ENCODE peak calls at places on chromosomes 12 and 14, in six cellular contexts. L is transverse colon, M is ovary, T is sigmoid colon, I is suprapubic skin, R is upper lobe of left lung. C is an unnamed sample. For H3K4me1, the result is how much of the 10 kb centered on the place peaks cover.

GRCh38 chr14:71471604-71472003 is 460.6 kb upstream of the RGS6 start:
- DNase-seq in L (no peak), M (no peak), T (no peak), I (no peak), R (no peak), C (no peak)

GRCh38 chr12:51368640-51369517 is 22.3 kb downstream of the GALNT6 start:
- DNase-seq in L (peak), M (no peak), T (no peak), I (no peak), R (no peak), C (peak)

GRCh38 chr12:109910969-109911348 is 10.9 kb downstream of the TCHP start:
- DNase-seq in L (no peak), M (no peak), T (no peak), I (no peak), R (peak), C (no peak)

GRCh38 chr14:101196795-101197590 is 293.5 kb upstream of the RTL1 start:
- DNase-seq in L (no peak), M (no peak), T (peak), I (peak), R (no peak), C (peak)

GRCh38 chr14:103716091-103716801 is 636 bp downstream of the ZFYVE21 start:
- DNase-seq in L (peak), M (peak), T (no peak), I (no peak), R (peak), C (no peak)

GRCh38 chr14:99621948-99622347 is 17.9 kb upstream of the CCDC85C start:
- DNase-seq in L (no peak), M (no peak), T (no peak), I (no peak), R (no peak), C (no peak)

GRCh38 chr12:21330682-21331253 is 3.9 kb downstream of the SLCO1A2 start:
- DNase-seq in L (no peak), M (no peak), T (no peak), I (no peak), R (no peak), C (no peak)

GRCh38 chr12:64682572-64683277 is 72.4 kb downstream of the RASSF3 start:
- DNase-seq in L (peak), M (peak), T (peak), I (no peak), R (no peak), C (no peak)

GRCh38 chr14:98953544-98954346 is 318.3 kb downstream of the BCL11B start:
- DNase-seq in L (peak), M (no peak), T (peak), I (peak), R (no peak), C (peak)

GRCh38 chr14:94322648-94323570 is at the start of gene SERPINA6:
- DNase-seq in L (no peak), M (no peak), T (no peak), I (no peak), R (peak), C (no peak)

GRCh38 chr12:89709994-89710872 is 1.6 kb upstream of the ATP2B1 start:
- DNase-seq in L (peak), M (peak), T (peak), I (peak), R (no peak), C (peak)

GRCh38 chr14:21408152-21408551 is 24.3 kb upstream of the SUPT16H start:
- DNase-seq in L (no peak), M (no peak), T (no peak), I (no peak), R (no peak), C (no peak)

GRCh38 chr14:20612403-20612802 is 21.2 kb upstream of the RNASE12 start:
- DNase-seq in L (no peak), M (no peak), T (no peak), I (no peak), R (no peak), C (no peak)

GRCh38 chr12:132356686-132357622 is 27.6 kb upstream of the GALNT9 start:
- DNase-seq in L (peak), M (peak), T (peak), I (no peak), R (peak), C (no peak)

GRCh38 chr12:49892732-49893317 is 10.9 kb downstream of the FAIM2 start:
- DNase-seq in L (no peak), M (no peak), T (peak), I (no peak), R (no peak), C (no peak)

GRCh38 chr12:101608301-101609133 is 13.7 kb downstream of the MYBPC1 start:
- DNase-seq in L (peak), M (no peak), T (no peak), I (no peak), R (no peak), C (peak)

GRCh38 chr12:50937653-50938052 is 14.7 kb upstream of the HIGD1C start:
- DNase-seq in L (no peak), M (no peak), T (no peak), I (no peak), R (no peak), C (no peak)

GRCh38 chr12:47265391-47265790 is 185.6 kb upstream of the AMIGO2 start:
- DNase-seq in L (no peak), M (no peak), T (no peak), I (no peak), R (no peak), C (no peak)

GRCh38 chr12:29653286-29653685 is 130.5 kb downstream of the TMTC1 start:
- DNase-seq in L (no peak), M (no peak), T (no peak), I (no peak), R (no peak), C (no peak)

GRCh38 chr12:124914392-124915248 is at the start of gene UBC:
- DNase-seq in L (peak), M (peak), T (peak), I (peak), R (peak), C (peak)

GRCh38 chr14:93018401-93018800 is 95.5 kb downstream of the CHGA start:
- DNase-seq in L (no peak), M (no peak), T (no peak), I (no peak), R (no peak), C (no peak)

GRCh38 chr12:42299392-42300308 is 26.2 kb downstream of the ZCRB1 start:
- DNase-seq in L (no peak), M (no peak), T (no peak), I (no peak), R (no peak), C (no peak)

GRCh38 chr12:10968765-10969456 is 17.8 kb downstream of the TAS2R50 start:
- DNase-seq in L (no peak), M (peak), T (no peak), I (peak), R (peak), C (peak)

GRCh38 chr14:102363182-102363952 is 626 bp downstream of the TECPR2 start:
- DNase-seq in L (peak), M (no peak), T (peak), I (peak), R (peak), C (peak)

GRCh38 chr12:473863-474577 is 14.3 kb downstream of the B4GALNT3 start:
- DNase-seq in L (no peak), M (no peak), T (no peak), I (no peak), R (no peak), C (no peak)

GRCh38 chr14:104421892-104422291 is 157.7 kb upstream of the C14orf180 start:
- DNase-seq in L (no peak), M (no peak), T (no peak), I (peak), R (no peak), C (no peak)

GRCh38 chr12:53725824-53726223 is 1.4 kb downstream of the CALCOCO1 start:
- DNase-seq in L (peak), M (no peak), T (no peak), I (no peak), R (no peak), C (peak)

GRCh38 chr12:92602476-92602875 is 100.3 kb upstream of the PLEKHG7 start:
- DNase-seq in L (no peak), M (no peak), T (no peak), I (no peak), R (no peak), C (no peak)

GRCh38 chr14:103126873-103127304 is 3.6 kb downstream of the TNFAIP2 start:
- DNase-seq in L (peak), M (peak), T (peak), I (peak), R (peak), C (peak)

GRCh38 chr12:111428081-111428727 is 22.5 kb downstream of the SH2B3 start:
- DNase-seq in L (no peak), M (no peak), T (no peak), I (peak), R (peak), C (no peak)

GRCh38 chr12:57816855-57817151 is 1.7 kb downstream of the AVIL start:
- DNase-seq in L (peak), M (no peak), T (peak), I (no peak), R (no peak), C (no peak)

GRCh38 chr14:91158091-91158790 is 44.4 kb downstream of the DGLUCY start:
- DNase-seq in L (peak), M (no peak), T (no peak), I (no peak), R (no peak), C (peak)

GRCh38 chr12:90974286-90974685 is 19.3 kb upstream of the CCER1 start:
- DNase-seq in L (no peak), M (no peak), T (no peak), I (no peak), R (no peak), C (no peak)

GRCh38 chr12:88468546-88468945 is 111.7 kb downstream of the KITLG start:
- DNase-seq in L (no peak), M (no peak), T (no peak), I (no peak), R (no peak), C (no peak)

GRCh38 chr12:46831335-46832083 is 5.7 kb upstream of the SLC38A4 start:
- DNase-seq in L (peak), M (no peak), T (no peak), I (no peak), R (peak), C (peak)

GRCh38 chr12:106247731-106248176 is at the start of gene CKAP4:
- DNase-seq in L (peak), M (peak), T (peak), I (peak), R (peak), C (peak)
- TF ChIP-seq EP300 in L (no peak), M (no peak), T (no peak), I (no peak), R (no peak), C (no peak)

DNA sequence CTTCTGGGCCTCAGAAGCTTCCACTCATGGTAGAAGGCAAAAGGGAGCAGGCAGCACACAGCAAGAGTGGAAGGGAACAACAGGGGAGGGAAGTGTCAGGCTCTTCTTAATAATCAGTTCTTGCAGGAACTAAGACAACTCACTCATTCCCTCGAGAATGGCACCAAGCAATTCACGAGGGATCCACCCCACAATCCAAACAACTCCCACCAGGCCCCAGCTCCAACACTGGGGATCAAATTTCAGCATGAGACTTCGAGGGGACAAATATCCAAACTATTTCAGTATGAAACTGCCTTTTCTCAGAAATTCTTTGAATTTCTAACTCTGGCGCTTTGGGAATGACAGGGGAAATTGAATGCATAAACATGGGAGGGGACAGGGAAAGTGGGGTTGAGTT is 24.5 kb upstream of the APOF start:
- DNase-seq in L (no peak), M (no peak), T (no peak), I (no peak), R (no peak), C (no peak)
- TF ChIP-seq CTCF in L (no peak), M (no peak), T (no peak), I (no peak), R (no peak), C (no peak)

DNA sequence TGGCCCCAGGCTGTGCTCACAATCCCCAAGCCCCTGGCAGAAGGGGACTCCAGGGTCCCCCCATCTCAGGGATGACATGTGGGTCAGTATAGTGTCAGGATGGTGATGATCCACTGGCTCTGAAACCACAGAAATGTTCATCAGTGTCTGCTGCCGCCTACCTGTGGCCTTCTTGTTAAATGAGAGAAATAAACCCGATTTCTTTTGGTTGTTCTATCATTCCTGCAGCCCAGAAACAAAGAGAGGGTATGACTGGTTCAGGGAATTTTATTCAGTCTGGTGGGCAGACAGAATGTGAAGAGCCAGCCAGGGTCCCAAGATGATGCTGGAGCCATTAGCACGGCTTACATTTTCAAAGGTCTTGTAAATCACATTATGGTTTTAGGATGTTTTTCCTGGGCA is 86.6 kb downstream of the CRADD start:
- DNase-seq in L (no peak), M (no peak), T (no peak), I (no peak), R (no peak), C (no peak)
- H3K4me1 ChIP-seq in L (under half), M (under half), T (under half), I (under half), R (under half), C (half or more)

DNA sequence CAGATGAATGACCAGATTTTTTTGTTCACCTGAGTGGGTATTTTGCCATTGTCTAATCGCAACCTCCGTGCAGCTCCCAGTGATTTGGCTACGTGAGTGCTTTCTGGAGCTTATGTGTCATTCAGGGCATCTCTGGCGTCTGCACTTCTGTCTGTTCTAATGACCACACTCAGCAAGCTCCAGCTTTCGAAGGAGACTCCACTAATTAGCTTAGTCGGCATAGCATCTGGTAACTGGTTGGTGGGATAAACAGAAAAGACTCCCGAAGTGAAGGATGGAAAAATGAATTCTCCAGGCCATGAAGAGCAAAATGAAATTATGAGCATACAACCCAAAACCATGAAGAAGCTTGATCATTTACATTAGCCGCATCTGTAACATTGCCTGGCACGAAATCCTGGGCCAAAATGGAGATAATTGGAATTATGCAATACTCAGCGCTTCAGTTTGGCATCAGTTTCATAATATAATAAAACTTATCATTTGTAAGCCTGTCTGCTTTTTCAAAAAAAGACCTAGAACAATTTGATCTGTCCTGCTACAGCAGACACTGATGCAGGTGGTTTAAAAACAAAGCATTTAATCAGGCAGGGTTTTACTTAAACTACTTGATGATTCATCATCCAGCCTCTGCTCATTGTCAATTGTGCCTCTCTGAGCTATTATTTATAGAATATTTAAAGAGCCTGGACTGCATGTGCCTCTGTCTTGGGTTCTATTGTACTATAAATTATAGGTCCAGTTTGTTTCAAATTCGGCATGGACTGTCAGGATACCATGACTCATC is 87.4 kb downstream of the SYT1 start:
- DNase-seq in L (no peak), M (no peak), T (no peak), I (no peak), R (no peak), C (no peak)
- TF ChIP-seq EP300 in L (no peak), M (no peak), T (no peak), I (no peak), R (no peak), C (no peak)

GRCh38 chr12:59444932-59445331 is 150.9 kb upstream of the SLC16A7 start:
- DNase-seq in L (no peak), M (no peak), T (no peak), I (no peak), R (no peak), C (no peak)
- TF ChIP-seq CTCF in L (no peak), M (no peak), T (no peak), I (no peak), R (no peak), C (no peak)

DNA sequence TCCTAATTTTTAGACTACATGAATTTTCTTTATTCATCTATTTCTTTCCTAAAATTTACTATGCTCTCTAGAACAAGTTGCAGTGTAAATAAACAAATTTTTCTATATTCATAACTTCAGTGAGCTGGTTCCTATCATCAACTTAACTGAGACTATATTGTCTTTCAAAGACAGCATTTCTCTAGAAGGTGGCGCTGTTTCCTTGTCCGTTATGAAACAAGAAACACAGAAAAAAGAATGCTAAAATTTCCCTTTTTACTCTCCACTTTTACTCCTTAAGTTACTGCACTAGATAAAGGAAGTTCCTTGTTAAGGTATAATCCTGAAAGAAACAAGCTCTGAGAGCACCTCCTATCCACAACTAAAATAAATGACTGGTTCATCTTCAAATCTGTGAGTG is 8.2 kb upstream of the CLEC2A start:
- DNase-seq in L (no peak), M (no peak), T (no peak), I (no peak), R (no peak), C (no peak)
- H3K4me1 ChIP-seq in L (under half), M (under half), T (under half), I (under half), R (under half), C (under half)

GRCh38 chr14:24233538-24233866 is 773 bp downstream of the GMPR2 start:
- DNase-seq in L (no peak), M (no peak), T (no peak), I (no peak), R (no peak), C (no peak)
- TF ChIP-seq EP300 in L (no peak), M (no peak), T (no peak), I (no peak), R (no peak), C (no peak)

GRCh38 chr14:85867450-85867849 is 337.5 kb downstream of the FLRT2 start:
- DNase-seq in L (no peak), M (no peak), T (no peak), I (no peak), R (no peak), C (no peak)
- TF ChIP-seq CTCF in L (no peak), M (no peak), T (no peak), I (no peak), R (no peak), C (no peak)

DNA sequence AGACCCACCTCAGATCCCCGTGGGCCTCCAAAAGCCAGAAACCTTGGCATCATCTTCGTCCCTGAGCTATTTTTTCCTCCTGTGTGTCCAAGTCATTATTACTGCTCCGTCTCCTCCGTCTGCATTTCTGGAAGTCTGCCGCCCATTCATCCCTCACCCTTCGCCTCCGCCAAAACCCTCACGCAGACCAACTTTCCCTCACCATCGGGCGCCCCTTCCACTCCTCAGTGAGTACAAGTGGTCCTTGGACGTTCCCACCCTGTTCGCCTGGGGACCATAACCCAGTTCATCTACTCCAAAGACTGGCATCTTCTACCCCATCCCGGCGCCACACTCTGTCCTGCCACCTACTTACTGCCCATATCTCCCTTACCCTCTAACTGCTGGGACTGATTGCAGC is 3.7 kb upstream of the LTBP2 start:
- DNase-seq in L (no peak), M (no peak), T (no peak), I (no peak), R (no peak), C (no peak)
- H3K4me1 ChIP-seq in L (under half), M (under half), T (under half), I (half or more), R (half or more), C (half or more)

C was measured in stomach.